ENCODE peak calls at places on chromosomes 3 and 15, in six cellular contexts. L is omental fat pad; V is stimulated activated naive CD8-positive, alpha-beta T cell treated with anti-CD3 and anti-CD28 coated beads, Interleukin-15, Interleukin-2, amounts not matched to agents 100 U/mL and 50 U/mL, for 24 hours; J is heart left ventricle; G is activated CD8-positive, alpha-beta T cell treated with anti-CD3 and anti-CD28 coated beads for 36 hours; B is effector memory CD8-positive, alpha-beta T cell. Z is an unnamed sample.

GRCh38 chr3:170593634-170594033 is 7.8 kb upstream of the SLC7A14 start:
- ATAC-seq in G (no peak), L (no peak), B (no peak), J (no peak), V (no peak), Z (no peak)

GRCh38 chr3:124202754-124203153 is 210.8 kb upstream of the ROPN1 start:
- ATAC-seq in L (peak; percentile 39), G (no peak), V (no peak), J (peak; percentile 91), B (no peak), Z (peak; percentile 67)

GRCh38 chr3:147046916-147047315 is 359.4 kb downstream of the ZIC4 start:
- ATAC-seq in B (no peak), L (no peak), G (no peak), J (no peak), V (no peak), Z (no peak)

GRCh38 chr15:84634228-84634837 is 19.8 kb downstream of the WDR73 start:
- ATAC-seq in B (no peak), V (no peak), G (no peak), J (no peak), L (no peak), Z (no peak)

GRCh38 chr3:52454938-52455282 is 494 bp upstream of the NISCH start:
- ATAC-seq in V (no peak), B (peak; percentile 23), L (no peak), G (peak; percentile 18), J (no peak), Z (no peak)

GRCh38 chr3:47260605-47261004 is 22.0 kb downstream of the KIF9 start:
- ATAC-seq in J (no peak), G (no peak), L (no peak), B (no peak), V (no peak), Z (no peak)

GRCh38 chr3:54046677-54047214 is 75.6 kb upstream of the CACNA2D3 start:
- ATAC-seq in G (no peak), V (no peak), B (no peak), J (no peak), L (no peak), Z (no peak)

GRCh38 chr15:45139770-45140169 is 10.0 kb downstream of the DUOX1 start:
- ATAC-seq in L (no peak), V (no peak), G (no peak), J (no peak), B (no peak), Z (no peak)

GRCh38 chr3:161070252-161070930 is 34.8 kb downstream of the B3GALNT1 start:
- ATAC-seq in J (no peak), B (no peak), V (no peak), L (no peak), G (no peak), Z (no peak)

GRCh38 chr3:64484289-64484992 is 203.4 kb downstream of the ADAMTS9 start:
- ATAC-seq in G (peak; percentile 98), V (peak; percentile 89), L (peak; percentile 95), J (peak; percentile 94), B (peak; percentile 54), Z (peak; percentile 78)

GRCh38 chr3:32501785-32502088 is 915 bp downstream of the CMTM6 start:
- ATAC-seq in B (peak; percentile 0), G (peak; percentile 2), J (no peak), L (no peak), V (no peak), Z (no peak)

GRCh38 chr15:97875513-97876285 is 84.8 kb upstream of the ARRDC4 start:
- ATAC-seq in G (peak; percentile 17), J (peak; percentile 79), L (no peak), V (no peak), B (no peak), Z (peak; percentile 19)

GRCh38 chr3:128549283-128550112 is 56.5 kb upstream of the GATA2 start:
- ATAC-seq in B (no peak), V (no peak), J (peak; percentile 84), G (no peak), L (peak; percentile 93), Z (peak; percentile 77)